ENCODE peak calls at places on chromosomes 6 and 20, in eight cellular contexts. One of them, this sample, is unnamed.

GRCh38 chr6:33164176-33164575 is 28.1 kb downstream of the COL11A2 start:
- DNase-seq in NCI-H1105: no peak
- DNase-seq in fibroblast of mammary gland: no peak
- DNase-seq in mucosa of descending colon: no peak
- DNase-seq in CD8-positive, alpha-beta memory T cell: no peak
- DNase-seq in DMS 273 treated with DMSO at 0.1 percent for 48 hours: no peak
- DNase-seq in mucosa of gallbladder: no peak
- DNase-seq in NCI-H1092: no peak
- DNase-seq in this sample: no peak

GRCh38 chr20:6140947-6141346 is 18.1 kb upstream of the FERMT1 start:
- DNase-seq in NCI-H1105: no peak
- DNase-seq in fibroblast of mammary gland: peak; percentile 4
- DNase-seq in mucosa of descending colon: no peak
- DNase-seq in CD8-positive, alpha-beta memory T cell: no peak
- DNase-seq in DMS 273 treated with DMSO at 0.1 percent for 48 hours: no peak
- DNase-seq in mucosa of gallbladder: no peak
- DNase-seq in NCI-H1092: no peak
- DNase-seq in this sample: no peak

GRCh38 chr6:150301871-150302800 is 66.7 kb upstream of the IYD start:
- DNase-seq in NCI-H1105: no peak
- DNase-seq in fibroblast of mammary gland: peak; percentile 82
- DNase-seq in mucosa of descending colon: no peak
- DNase-seq in CD8-positive, alpha-beta memory T cell: no peak
- DNase-seq in DMS 273 treated with DMSO at 0.1 percent for 48 hours: no peak
- DNase-seq in mucosa of gallbladder: peak; percentile 15
- DNase-seq in NCI-H1092: no peak
- DNase-seq in this sample: no peak

GRCh38 chr6:170224694-170225660 is 65.9 kb downstream of the DLL1 start:
- DNase-seq in NCI-H1105: no peak
- DNase-seq in fibroblast of mammary gland: no peak
- DNase-seq in mucosa of descending colon: no peak
- DNase-seq in CD8-positive, alpha-beta memory T cell: no peak
- DNase-seq in DMS 273 treated with DMSO at 0.1 percent for 48 hours: no peak
- DNase-seq in mucosa of gallbladder: peak; percentile 34
- DNase-seq in NCI-H1092: no peak
- DNase-seq in this sample: no peak

GRCh38 chr20:46336735-46337134 is 28.4 kb upstream of the CDH22 start:
- DNase-seq in NCI-H1105: no peak
- DNase-seq in fibroblast of mammary gland: no peak
- DNase-seq in mucosa of descending colon: no peak
- DNase-seq in CD8-positive, alpha-beta memory T cell: no peak
- DNase-seq in DMS 273 treated with DMSO at 0.1 percent for 48 hours: no peak
- DNase-seq in mucosa of gallbladder: no peak
- DNase-seq in NCI-H1092: no peak
- DNase-seq in this sample: no peak

GRCh38 chr6:129306826-129307225 is 403.2 kb downstream of the ARHGAP18 start:
- DNase-seq in NCI-H1105: no peak
- DNase-seq in fibroblast of mammary gland: no peak
- DNase-seq in mucosa of descending colon: no peak
- DNase-seq in CD8-positive, alpha-beta memory T cell: no peak
- DNase-seq in DMS 273 treated with DMSO at 0.1 percent for 48 hours: no peak
- DNase-seq in mucosa of gallbladder: no peak
- DNase-seq in NCI-H1092: no peak
- DNase-seq in this sample: no peak

GRCh38 chr6:423799-424345 is 32.3 kb downstream of the IRF4 start:
- DNase-seq in NCI-H1105: no peak
- DNase-seq in fibroblast of mammary gland: no peak
- DNase-seq in mucosa of descending colon: no peak
- DNase-seq in CD8-positive, alpha-beta memory T cell: no peak
- DNase-seq in DMS 273 treated with DMSO at 0.1 percent for 48 hours: no peak
- DNase-seq in mucosa of gallbladder: no peak
- DNase-seq in NCI-H1092: no peak
- DNase-seq in this sample: no peak

GRCh38 chr6:35072698-35073055 is 68.5 kb downstream of the TCP11 start:
- DNase-seq in NCI-H1105: no peak
- DNase-seq in fibroblast of mammary gland: no peak
- DNase-seq in mucosa of descending colon: peak; percentile 27
- DNase-seq in CD8-positive, alpha-beta memory T cell: no peak
- DNase-seq in DMS 273 treated with DMSO at 0.1 percent for 48 hours: no peak
- DNase-seq in mucosa of gallbladder: no peak
- DNase-seq in NCI-H1092: no peak
- DNase-seq in this sample: no peak

GRCh38 chr20:63223121-63223825 is 7.3 kb upstream of the YTHDF1 start:
- DNase-seq in NCI-H1105: no peak
- DNase-seq in fibroblast of mammary gland: peak; percentile 38
- DNase-seq in mucosa of descending colon: peak; percentile 37
- DNase-seq in CD8-positive, alpha-beta memory T cell: peak; percentile 41
- DNase-seq in DMS 273 treated with DMSO at 0.1 percent for 48 hours: no peak
- DNase-seq in mucosa of gallbladder: no peak
- DNase-seq in NCI-H1092: peak; percentile 17
- DNase-seq in this sample: peak; percentile 86

GRCh38 chr20:36908603-36909002 is 32.7 kb downstream of the TLDC2 start:
- DNase-seq in NCI-H1105: no peak
- DNase-seq in fibroblast of mammary gland: no peak
- DNase-seq in mucosa of descending colon: no peak
- DNase-seq in CD8-positive, alpha-beta memory T cell: no peak
- DNase-seq in DMS 273 treated with DMSO at 0.1 percent for 48 hours: no peak
- DNase-seq in mucosa of gallbladder: no peak
- DNase-seq in NCI-H1092: no peak
- DNase-seq in this sample: no peak

This sample was measured in H1.